ENCODE peak calls at places on chromosomes 3 and 15, in seven cellular contexts. P is anterior cingulate cortex, C is astrocyte of the cerebellum, L is mesendoderm, T is amniotic stem cell, O is AG08395, M is DMS53. X is an unnamed sample.

GRCh38 chr3:54859204-54859603 is 68.7 kb downstream of the LRTM1 start:
- DNase-seq in P (no peak), C (peak; percentile 37), L (no peak), T (no peak), O (peak; percentile 77), M (no peak), X (peak; percentile 35)

GRCh38 chr3:107921083-107921482 is 169.7 kb downstream of the CD47 start:
- DNase-seq in P (no peak), C (no peak), L (no peak), T (no peak), O (no peak), M (no peak), X (no peak)

GRCh38 chr15:93152264-93152884 is 63.4 kb upstream of the RGMA start:
- DNase-seq in P (no peak), C (no peak), L (no peak), T (no peak), O (no peak), M (no peak), X (no peak)

GRCh38 chr15:101541501-101542292 is 52.2 kb upstream of the PCSK6 start:
- DNase-seq in P (no peak), C (no peak), L (no peak), T (no peak), O (no peak), M (no peak), X (no peak)

GRCh38 chr3:128353991-128354687 is 112.6 kb downstream of the DNAJB8 start:
- DNase-seq in P (no peak), C (peak; percentile 20), L (no peak), T (no peak), O (no peak), M (no peak), X (peak; percentile 72)

GRCh38 chr3:64207289-64208086 is 17.8 kb downstream of the PRICKLE2 start:
- DNase-seq in P (no peak), C (no peak), L (no peak), T (no peak), O (peak; percentile 48), M (no peak), X (no peak)

GRCh38 chr3:131174752-131175151 is 148.1 kb downstream of the NEK11 start:
- DNase-seq in P (no peak), C (no peak), L (peak; percentile 33), T (no peak), O (no peak), M (peak; percentile 73), X (no peak)

GRCh38 chr3:53114011-53114400 is 16.2 kb downstream of the RFT1 start:
- DNase-seq in P (peak; percentile 62), C (peak; percentile 64), L (peak; percentile 88), T (peak; percentile 61), O (peak; percentile 88), M (peak; percentile 65), X (peak; percentile 75)

GRCh38 chr3:118526758-118527526 is 507.7 kb downstream of the IGSF11 start:
- DNase-seq in P (no peak), C (no peak), L (no peak), T (no peak), O (no peak), M (no peak), X (no peak)

GRCh38 chr3:66497982-66498671 is 2.7 kb downstream of the LRIG1 start:
- DNase-seq in P (no peak), C (no peak), L (no peak), T (no peak), O (no peak), M (no peak), X (no peak)

GRCh38 chr3:111616417-111617105 is 21.4 kb upstream of the ZBED2 start:
- DNase-seq in P (no peak), C (no peak), L (no peak), T (no peak), O (peak; percentile 11), M (peak; percentile 17), X (no peak)

GRCh38 chr15:67216859-67217258 is 37.6 kb downstream of the AAGAB start:
- DNase-seq in P (no peak), C (no peak), L (no peak), T (no peak), O (no peak), M (no peak), X (no peak)

GRCh38 chr15:87917480-87917879 is 339.1 kb downstream of the NTRK3 start:
- DNase-seq in P (no peak), C (no peak), L (no peak), T (no peak), O (no peak), M (no peak), X (no peak)

GRCh38 chr15:66270932-66271331 is 17.4 kb upstream of the MEGF11 start:
- DNase-seq in P (no peak), C (no peak), L (no peak), T (no peak), O (no peak), M (no peak), X (no peak)

GRCh38 chr3:191362036-191362435 is 31.7 kb upstream of the UTS2B start:
- DNase-seq in P (no peak), C (no peak), L (no peak), T (no peak), O (no peak), M (peak; percentile 37), X (no peak)

GRCh38 chr3:36418296-36418695 is 38.0 kb downstream of the STAC start:
- DNase-seq in P (no peak), C (no peak), L (no peak), T (no peak), O (peak; percentile 5), M (no peak), X (no peak)

GRCh38 chr3:127482216-127483004 is 108.1 kb downstream of the TPRA1 start:
- DNase-seq in P (no peak), C (no peak), L (no peak), T (no peak), O (peak; percentile 57), M (no peak), X (no peak)

GRCh38 chr3:46271910-46272309 is 29.6 kb downstream of the CCR3 start:
- DNase-seq in P (no peak), C (no peak), L (no peak), T (no peak), O (no peak), M (no peak), X (no peak)

GRCh38 chr3:107753988-107754387 is 231.2 kb downstream of the BBX start:
- DNase-seq in P (no peak), C (no peak), L (no peak), T (no peak), O (no peak), M (no peak), X (no peak)

GRCh38 chr15:57334257-57334656 is 42.0 kb upstream of the CGNL1 start:
- DNase-seq in P (no peak), C (no peak), L (peak; percentile 64), T (no peak), O (no peak), M (peak; percentile 10), X (no peak)

GRCh38 chr3:26099692-26100091 is 309.8 kb downstream of the OXSM start:
- DNase-seq in P (no peak), C (peak; percentile 15), L (peak; percentile 29), T (no peak), O (no peak), M (peak; percentile 0), X (no peak)

GRCh38 chr3:52181543-52181942 is 16.4 kb upstream of the ALAS1 start:
- DNase-seq in P (no peak), C (no peak), L (no peak), T (no peak), O (peak; percentile 79), M (no peak), X (no peak)

GRCh38 chr3:175606650-175607318 is 747.6 kb downstream of the NAALADL2 start:
- DNase-seq in P (no peak), C (no peak), L (no peak), T (no peak), O (no peak), M (peak; percentile 21), X (no peak)

GRCh38 chr15:39874890-39875549 is 45.0 kb downstream of the GPR176 start:
- DNase-seq in P (no peak), C (no peak), L (peak; percentile 40), T (no peak), O (peak; percentile 40), M (peak; percentile 68), X (no peak)

GRCh38 chr3:24682141-24682547 is 187.5 kb upstream of the THRB start:
- DNase-seq in P (no peak), C (peak; percentile 37), L (no peak), T (no peak), O (peak; percentile 60), M (no peak), X (no peak)

GRCh38 chr3:173652093-173652492 is 254.5 kb downstream of the NLGN1 start:
- DNase-seq in P (no peak), C (peak; percentile 3), L (no peak), T (no peak), O (no peak), M (no peak), X (no peak)

GRCh38 chr3:121619691-121620090 is 26.5 kb downstream of the FBXO40 start:
- DNase-seq in P (no peak), C (no peak), L (no peak), T (no peak), O (no peak), M (no peak), X (no peak)

GRCh38 chr3:14436954-14437281 is 34.5 kb downstream of the SLC6A6 start:
- DNase-seq in P (no peak), C (no peak), L (no peak), T (no peak), O (no peak), M (no peak), X (no peak)

GRCh38 chr3:45842851-45843625 is 1.1 kb upstream of the LZTFL1 start:
- DNase-seq in P (no peak), C (no peak), L (no peak), T (no peak), O (no peak), M (no peak), X (no peak)

GRCh38 chr3:128309026-128309425 is 155.7 kb downstream of the EEFSEC start:
- DNase-seq in P (no peak), C (no peak), L (no peak), T (no peak), O (no peak), M (peak; percentile 92), X (no peak)

GRCh38 chr3:123480428-123480827 is 31.5 kb upstream of the ADCY5 start:
- DNase-seq in P (no peak), C (no peak), L (no peak), T (no peak), O (no peak), M (no peak), X (no peak)

GRCh38 chr3:100988080-100988479 is 5.1 kb downstream of the ABI3BP start:
- DNase-seq in P (no peak), C (no peak), L (no peak), T (no peak), O (no peak), M (peak; percentile 56), X (no peak)

GRCh38 chr3:149612456-149612855 is 45.4 kb downstream of the WWTR1 start:
- DNase-seq in P (no peak), C (no peak), L (no peak), T (no peak), O (no peak), M (no peak), X (no peak)

GRCh38 chr3:160695906-160696305 is 18.9 kb downstream of the ARL14 start:
- DNase-seq in P (no peak), C (no peak), L (no peak), T (no peak), O (no peak), M (no peak), X (peak; percentile 12)

GRCh38 chr3:71681224-71681668 is 44.0 kb downstream of the EIF4E3 start:
- DNase-seq in P (peak; percentile 6), C (peak; percentile 51), L (peak; percentile 78), T (peak; percentile 36), O (peak; percentile 80), M (no peak), X (peak; percentile 50)

GRCh38 chr3:86830566-86830965 is 160.4 kb downstream of the VGLL3 start:
- DNase-seq in P (no peak), C (peak; percentile 64), L (no peak), T (no peak), O (peak; percentile 4), M (no peak), X (peak; percentile 12)

X was measured in hepatic stellate cell.